ENCODE peak calls at places on chromosomes 16 and 17, in eight cellular contexts. U is pancreas, M is prostate gland, D is ovary, O is thoracic aorta, H is breast epithelium, Y is lung, L is left lung. N is an unnamed sample.

GRCh38 chr17:39281806-39282205 is 56.1 kb upstream of the STAC2 start:
- DNase-seq in Y (no peak), D (no peak), L (no peak), O (no peak), H (no peak), M (no peak), U (no peak), N (no peak)

GRCh38 chr16:80437707-80438106 is 103.1 kb upstream of the DYNLRB2 start:
- DNase-seq in M (no peak), D (no peak), H (no peak), L (no peak), U (no peak), O (no peak), Y (no peak), N (no peak)

GRCh38 chr16:29815032-29815721 is 775 bp upstream of the PAGR1 start:
- DNase-seq in L (no peak), O (no peak), U (peak; percentile 75), H (no peak), D (peak; percentile 70), M (no peak), Y (no peak), N (no peak)

GRCh38 chr16:4693956-4694663 is 748 bp downstream of the NUDT16L1 start:
- DNase-seq in Y (no peak), L (peak; percentile 85), H (no peak), M (no peak), O (no peak), U (peak; percentile 69), D (peak; percentile 73), N (peak; percentile 49)

GRCh38 chr16:50861926-50862325 is 120.0 kb downstream of the CYLD start:
- DNase-seq in M (no peak), U (no peak), O (no peak), Y (peak; percentile 3), H (no peak), D (no peak), L (no peak), N (no peak)

GRCh38 chr17:53353919-53354351 is 468.8 kb upstream of the KIF2B start:
- DNase-seq in D (no peak), M (peak; percentile 39), Y (no peak), U (peak; percentile 30), O (no peak), L (no peak), H (no peak), N (no peak)

GRCh38 chr16:20784204-20784603 is 20.4 kb downstream of the ACSM3 start:
- DNase-seq in O (no peak), L (no peak), M (no peak), D (no peak), Y (no peak), H (no peak), U (no peak), N (no peak)

GRCh38 chr16:11225677-11226549 is 30.1 kb downstream of the SOCS1 start:
- DNase-seq in D (no peak), H (no peak), L (no peak), U (no peak), O (no peak), Y (no peak), M (no peak), N (no peak)

GRCh38 chr16:83958842-83959565 is 6.0 kb downstream of the OSGIN1 start:
- DNase-seq in U (no peak), L (peak; percentile 47), Y (no peak), M (no peak), O (no peak), D (no peak), H (no peak), N (no peak)

GRCh38 chr16:52721331-52721730 is 174.4 kb upstream of the TOX3 start:
- DNase-seq in Y (no peak), D (no peak), L (no peak), O (no peak), M (no peak), H (no peak), U (no peak), N (no peak)

GRCh38 chr17:77428020-77428781 is 287.4 kb downstream of the SEC14L1 start:
- DNase-seq in H (no peak), L (no peak), U (no peak), D (no peak), M (no peak), Y (no peak), O (no peak), N (no peak)

GRCh38 chr17:63984651-63985386 is 12.1 kb upstream of the SCN4A start:
- DNase-seq in O (peak; percentile 33), U (no peak), L (no peak), M (no peak), H (no peak), Y (peak; percentile 46), D (no peak), N (no peak)

GRCh38 chr16:57757326-57757786 is 21.8 kb downstream of the KATNB1 start:
- DNase-seq in U (peak; percentile 93), H (peak; percentile 76), M (peak; percentile 82), L (peak; percentile 97), D (peak; percentile 91), Y (peak; percentile 90), O (peak; percentile 49), N (peak; percentile 97)

GRCh38 chr16:54489225-54489781 is 202.7 kb upstream of the IRX3 start:
- DNase-seq in O (no peak), M (no peak), H (no peak), Y (no peak), D (no peak), L (no peak), U (peak; percentile 36), N (no peak)

GRCh38 chr17:74738051-74738996 is 1.3 kb downstream of the RAB37 start:
- DNase-seq in O (no peak), M (no peak), Y (no peak), H (no peak), L (no peak), D (peak; percentile 32), U (no peak), N (no peak)

GRCh38 chr16:66510298-66510697 is 39.6 kb downstream of the TK2 start:
- DNase-seq in D (no peak), H (no peak), L (no peak), M (no peak), U (peak; percentile 83), Y (no peak), O (no peak), N (no peak)

GRCh38 chr16:62363451-62363850 is 327.2 kb upstream of the CDH8 start:
- DNase-seq in H (no peak), U (no peak), M (no peak), O (no peak), D (no peak), Y (no peak), L (no peak), N (no peak)

GRCh38 chr17:8338806-8339205 is 834 bp upstream of the ODF4 start:
- DNase-seq in O (no peak), U (no peak), L (no peak), Y (no peak), H (no peak), M (no peak), D (no peak), N (no peak)

GRCh38 chr17:15264542-15264941 is 584 bp downstream of the PMP22 start:
- DNase-seq in U (peak; percentile 94), Y (no peak), H (peak; percentile 47), M (peak; percentile 26), O (no peak), D (no peak), L (peak; percentile 84), N (no peak)

GRCh38 chr17:46943511-46944393 is 20.8 kb downstream of the GOSR2 start:
- DNase-seq in Y (no peak), D (peak; percentile 64), H (no peak), O (no peak), U (peak; percentile 43), M (no peak), L (no peak), N (no peak)

GRCh38 chr16:46882940-46883307 is 1.2 kb upstream of the GPT2 start:
- DNase-seq in Y (no peak), M (no peak), O (no peak), D (no peak), L (no peak), H (no peak), U (no peak), N (no peak)

GRCh38 chr17:2453325-2453724 is 52.5 kb upstream of the MNT start:
- DNase-seq in M (no peak), U (no peak), D (no peak), Y (no peak), O (no peak), L (no peak), H (no peak), N (no peak)

DNA sequence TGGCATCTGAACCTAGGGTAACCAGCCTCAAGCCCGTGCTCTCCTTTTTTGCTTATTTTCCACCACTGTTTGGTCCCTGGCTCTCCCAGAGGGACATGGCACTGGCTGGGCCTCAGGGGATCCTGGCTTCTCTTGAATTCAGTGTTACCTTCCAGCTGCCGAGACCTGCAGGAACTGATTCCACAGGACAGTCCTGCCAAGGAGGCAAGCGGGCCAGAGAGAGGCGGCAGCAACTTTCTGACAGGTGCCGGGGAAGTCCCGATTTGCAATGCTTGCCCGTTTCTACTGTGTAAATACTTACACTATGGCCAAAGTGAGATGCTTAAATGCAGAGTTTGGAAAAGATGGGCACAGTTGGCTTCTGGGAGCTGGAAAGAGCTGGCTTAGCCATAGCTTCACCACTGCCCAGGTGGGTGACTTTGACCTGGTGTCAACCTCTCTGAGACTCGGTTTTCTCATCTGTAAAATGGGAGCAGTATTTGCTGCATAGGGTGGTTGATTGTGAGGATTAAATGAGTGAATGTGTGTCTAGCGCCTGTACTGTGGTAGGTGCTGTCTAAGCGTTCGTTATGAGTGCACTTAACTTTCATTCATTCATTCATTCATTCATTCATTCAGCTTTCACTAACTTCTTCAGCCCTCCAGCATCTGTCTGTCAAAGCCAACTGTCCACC is 124.9 kb downstream of the CMIP start:
- DNase-seq in M (peak; percentile 77), Y (no peak), U (no peak), O (no peak), H (peak; percentile 69), L (no peak), D (no peak), N (no peak)
- H3K4me3 ChIP-seq in M (no peak overlapping the region), Y (no peak overlapping the region), U (no peak overlapping the region), O (no peak overlapping the region), H (no peak overlapping the region), L (no peak overlapping the region), D (no peak overlapping the region), N (no peak overlapping the region)

GRCh38 chr16:3305109-3306068 is at the start of the genes TIGD7 and ZNF75A:
- DNase-seq in L (peak; percentile 97), O (peak; percentile 42), M (peak; percentile 82), Y (peak; percentile 87), D (peak; percentile 86), U (peak; percentile 84), H (peak; percentile 71), N (peak; percentile 86)
- TF ChIP-seq CTCF in L (peak; percentile 37), O (peak; percentile 30), M (peak; percentile 12), Y (no peak), D (no peak), U (no peak), H (peak; percentile 21), N (no peak)

DNA sequence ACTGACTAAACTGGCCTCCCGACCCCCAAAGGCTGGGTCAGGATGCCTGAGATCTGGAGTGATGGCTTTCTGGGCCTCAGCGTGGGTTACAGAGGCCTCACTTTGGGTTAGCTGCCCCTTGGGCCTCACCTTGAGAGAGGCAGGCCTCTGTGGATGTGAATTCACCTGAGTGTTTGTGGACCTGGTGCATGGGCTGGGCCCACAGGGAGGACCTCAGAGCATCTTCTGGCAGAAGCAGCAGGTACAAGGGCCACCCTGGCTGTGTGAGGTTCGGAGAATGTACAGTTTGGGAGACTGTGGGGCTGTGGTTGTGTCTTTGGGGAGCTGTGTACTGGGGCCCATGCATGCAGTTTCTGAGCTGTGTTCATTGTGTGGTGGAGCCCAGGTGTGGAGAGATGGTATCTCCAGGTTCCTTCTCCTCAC is 18.3 kb downstream of the RARA start:
- DNase-seq in Y (no peak), D (no peak), U (no peak), M (no peak), O (no peak), L (no peak), H (no peak), N (no peak)
- H3K4me1 ChIP-seq in Y (peaks cover 60% of the 10 kb centered on the region), D (peaks cover 64% of the 10 kb centered on the region), U (peaks cover 48% of the 10 kb centered on the region), M (peaks cover 36% of the 10 kb centered on the region), O (peaks cover 85% of the 10 kb centered on the region), L (peaks cover 99% of the 10 kb centered on the region), H (peaks cover 83% of the 10 kb centered on the region), N (peaks cover 17% of the 10 kb centered on the region)

GRCh38 chr17:17970699-17971430 is 1.3 kb downstream of the TOM1L2 start:
- DNase-seq in H (no peak), Y (no peak), D (no peak), M (peak; percentile 54), L (no peak), O (no peak), U (no peak), N (peak; percentile 46)
- H3K4me3 ChIP-seq in H (peak overlapping the region; percentile 84), Y (no peak overlapping the region), D (peak overlapping the region; percentile 97), M (peak overlapping the region; percentile 93), L (peak overlapping the region; percentile 95), O (peak overlapping the region; percentile 86), U (peak overlapping the region; percentile 93), N (peak overlapping the region; percentile 50)

N was measured in Caco-2.